ENCODE peak calls at places on chromosomes 5 and 9, in six cellular contexts. One of them, this sample, is unnamed. For H3K4me1, the result is how much of the 10 kb centered on the place peaks cover.

GRCh38 chr9:79988126-79988525 is 416.4 kb downstream of the TLE4 start:
- DNase-seq in gastrocnemius medialis: no peak
- DNase-seq in psoas muscle: no peak
- DNase-seq in pancreas: no peak
- DNase-seq in CD8-positive, alpha-beta T cell: no peak
- DNase-seq in tibial artery: no peak
- DNase-seq in this sample: no peak

GRCh38 chr5:131171276-131171815 is 602 bp downstream of the LYRM7 start:
- DNase-seq in CD8-positive, alpha-beta T cell: no peak
- DNase-seq in gastrocnemius medialis: no peak
- DNase-seq in pancreas: no peak
- DNase-seq in tibial artery: no peak
- DNase-seq in psoas muscle: no peak
- DNase-seq in this sample: no peak

GRCh38 chr5:77849308-77849900 is 73.3 kb upstream of the TBCA start:
- DNase-seq in pancreas: no peak
- DNase-seq in tibial artery: no peak
- DNase-seq in CD8-positive, alpha-beta T cell: no peak
- DNase-seq in gastrocnemius medialis: no peak
- DNase-seq in psoas muscle: no peak
- DNase-seq in this sample: no peak

GRCh38 chr5:72788851-72789505 is 27.5 kb upstream of the TNPO1 start:
- DNase-seq in CD8-positive, alpha-beta T cell: no peak
- DNase-seq in pancreas: no peak
- DNase-seq in gastrocnemius medialis: no peak
- DNase-seq in tibial artery: no peak
- DNase-seq in psoas muscle: no peak
- DNase-seq in this sample: no peak

GRCh38 chr5:139795074-139796001 is at the start of gene PSD2:
- DNase-seq in psoas muscle: no peak
- DNase-seq in pancreas: peak
- DNase-seq in CD8-positive, alpha-beta T cell: no peak
- DNase-seq in gastrocnemius medialis: no peak
- DNase-seq in tibial artery: no peak
- DNase-seq in this sample: no peak

GRCh38 chr5:176780071-176780850 is 30.1 kb upstream of the UNC5A start:
- DNase-seq in CD8-positive, alpha-beta T cell: no peak
- DNase-seq in pancreas: peak
- DNase-seq in tibial artery: no peak
- DNase-seq in psoas muscle: no peak
- DNase-seq in gastrocnemius medialis: no peak
- DNase-seq in this sample: peak

GRCh38 chr5:151222054-151222768 is 1.7 kb downstream of the CCDC69 start:
- DNase-seq in psoas muscle: peak
- DNase-seq in pancreas: peak
- DNase-seq in gastrocnemius medialis: peak
- DNase-seq in CD8-positive, alpha-beta T cell: no peak
- DNase-seq in tibial artery: no peak
- DNase-seq in this sample: no peak

GRCh38 chr9:107131108-107131799 is 151.8 kb upstream of the RAD23B start:
- DNase-seq in gastrocnemius medialis: peak
- DNase-seq in CD8-positive, alpha-beta T cell: no peak
- DNase-seq in pancreas: no peak
- DNase-seq in tibial artery: no peak
- DNase-seq in psoas muscle: no peak
- DNase-seq in this sample: no peak

GRCh38 chr5:154199671-154200220 is 9.2 kb downstream of the GALNT10 start:
- DNase-seq in tibial artery: no peak
- DNase-seq in CD8-positive, alpha-beta T cell: no peak
- DNase-seq in gastrocnemius medialis: no peak
- DNase-seq in pancreas: no peak
- DNase-seq in psoas muscle: no peak
- DNase-seq in this sample: no peak

GRCh38 chr9:122214507-122214906 is 14.2 kb downstream of the LHX6 start:
- DNase-seq in tibial artery: no peak
- DNase-seq in gastrocnemius medialis: no peak
- DNase-seq in pancreas: no peak
- DNase-seq in CD8-positive, alpha-beta T cell: no peak
- DNase-seq in psoas muscle: no peak
- DNase-seq in this sample: no peak
- H3K4me3 ChIP-seq in tibial artery: no peak
- H3K4me3 ChIP-seq in gastrocnemius medialis: no peak
- H3K4me3 ChIP-seq in pancreas: peak
- H3K4me3 ChIP-seq in CD8-positive, alpha-beta T cell: no peak
- H3K4me3 ChIP-seq in psoas muscle: peak
- H3K4me3 ChIP-seq in this sample: no peak

GRCh38 chr9:114592356-114592755 is 4.8 kb downstream of the ATP6V1G1 start:
- DNase-seq in pancreas: no peak
- DNase-seq in psoas muscle: no peak
- DNase-seq in tibial artery: no peak
- DNase-seq in CD8-positive, alpha-beta T cell: peak
- DNase-seq in gastrocnemius medialis: peak
- DNase-seq in this sample: no peak
- H3K4me1 ChIP-seq in pancreas: under half
- H3K4me1 ChIP-seq in psoas muscle: under half
- H3K4me1 ChIP-seq in tibial artery: under half
- H3K4me1 ChIP-seq in CD8-positive, alpha-beta T cell: under half
- H3K4me1 ChIP-seq in gastrocnemius medialis: half or more
- H3K4me1 ChIP-seq in this sample: under half

GRCh38 chr5:7534505-7534904 is 138.6 kb downstream of the ADCY2 start:
- DNase-seq in psoas muscle: no peak
- DNase-seq in tibial artery: no peak
- DNase-seq in gastrocnemius medialis: no peak
- DNase-seq in CD8-positive, alpha-beta T cell: no peak
- DNase-seq in pancreas: no peak
- DNase-seq in this sample: no peak

GRCh38 chr5:7533941-7534340 is 138.0 kb downstream of the ADCY2 start:
- DNase-seq in CD8-positive, alpha-beta T cell: no peak
- DNase-seq in tibial artery: no peak
- DNase-seq in gastrocnemius medialis: no peak
- DNase-seq in psoas muscle: no peak
- DNase-seq in pancreas: no peak
- DNase-seq in this sample: no peak

DNA sequence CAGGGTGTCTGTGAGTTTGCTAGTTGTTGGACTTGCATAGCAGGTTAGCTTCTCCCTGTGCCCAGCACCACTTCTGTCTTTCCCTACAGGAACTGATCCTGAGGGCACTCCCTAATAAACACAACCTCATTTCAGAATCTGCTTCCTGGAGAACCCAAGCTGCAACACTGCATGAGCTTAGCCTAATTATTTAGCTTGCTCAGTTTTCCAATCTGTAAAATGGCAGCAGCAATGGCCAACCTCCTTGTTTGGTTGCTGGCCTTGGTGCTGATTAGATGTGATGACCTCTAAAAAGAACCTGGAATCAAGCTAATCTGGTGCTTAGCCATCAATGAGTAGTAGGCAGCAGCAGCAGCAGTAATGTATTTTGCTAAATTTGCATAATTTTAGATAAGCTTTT is 133.9 kb downstream of the ADCY2 start:
- DNase-seq in gastrocnemius medialis: no peak
- DNase-seq in CD8-positive, alpha-beta T cell: no peak
- DNase-seq in tibial artery: no peak
- DNase-seq in pancreas: no peak
- DNase-seq in psoas muscle: no peak
- DNase-seq in this sample: no peak
- H3K4me3 ChIP-seq in gastrocnemius medialis: no peak
- H3K4me3 ChIP-seq in CD8-positive, alpha-beta T cell: no peak
- H3K4me3 ChIP-seq in tibial artery: no peak
- H3K4me3 ChIP-seq in pancreas: no peak
- H3K4me3 ChIP-seq in psoas muscle: no peak
- H3K4me3 ChIP-seq in this sample: no peak

DNA sequence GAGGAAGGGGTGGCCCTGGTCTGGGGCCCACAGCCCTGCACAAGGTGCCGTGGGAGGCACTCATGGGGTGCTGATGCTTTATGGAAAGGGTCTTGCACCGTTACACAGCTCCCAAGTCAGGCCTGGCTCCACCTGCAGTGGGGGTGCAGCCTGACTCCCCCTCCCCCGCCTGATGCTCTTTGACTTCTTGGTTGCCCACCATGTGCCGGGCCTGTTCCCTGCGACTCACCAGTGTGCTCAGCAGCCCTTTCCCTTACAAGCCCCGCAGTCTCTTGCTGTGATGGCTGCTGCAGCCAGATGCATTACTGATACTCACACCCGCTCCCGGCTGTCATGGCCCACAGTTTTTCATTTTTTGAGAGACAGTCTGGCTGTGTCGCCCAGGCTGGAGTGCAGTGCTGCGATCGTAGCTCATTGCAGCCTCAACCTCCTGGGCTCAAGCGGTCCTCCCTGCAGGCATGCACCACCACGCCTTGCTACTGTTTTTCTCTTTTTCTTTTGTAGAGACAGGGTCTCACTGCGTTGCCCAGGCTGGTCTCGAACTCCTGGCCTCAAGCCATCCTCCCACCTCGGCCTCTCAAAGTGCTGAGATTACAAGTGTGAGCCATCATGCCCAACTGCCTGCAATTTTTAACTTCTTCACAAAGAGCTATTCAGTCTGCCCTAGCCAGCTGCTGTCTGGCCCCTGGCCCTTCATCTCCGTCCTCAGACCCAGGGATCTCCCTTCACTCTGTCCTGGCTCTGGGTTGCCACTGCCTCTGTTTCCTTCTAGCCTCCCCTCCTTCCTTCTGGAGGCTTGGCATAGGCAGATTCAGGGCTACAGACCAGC is 109.5 kb downstream of the RXRA start:
- DNase-seq in CD8-positive, alpha-beta T cell: no peak
- DNase-seq in pancreas: no peak
- DNase-seq in gastrocnemius medialis: no peak
- DNase-seq in tibial artery: no peak
- DNase-seq in psoas muscle: no peak
- DNase-seq in this sample: no peak
- H3K4me1 ChIP-seq in CD8-positive, alpha-beta T cell: under half
- H3K4me1 ChIP-seq in pancreas: under half
- H3K4me1 ChIP-seq in gastrocnemius medialis: half or more
- H3K4me1 ChIP-seq in tibial artery: under half
- H3K4me1 ChIP-seq in psoas muscle: half or more
- H3K4me1 ChIP-seq in this sample: half or more

GRCh38 chr5:160048131-160048530 is 39.2 kb downstream of the TTC1 start:
- DNase-seq in tibial artery: peak
- DNase-seq in psoas muscle: peak
- DNase-seq in gastrocnemius medialis: peak
- DNase-seq in pancreas: no peak
- DNase-seq in CD8-positive, alpha-beta T cell: no peak
- DNase-seq in this sample: no peak

GRCh38 chr5:160049099-160049498 is 40.2 kb downstream of the TTC1 start:
- DNase-seq in tibial artery: no peak
- DNase-seq in pancreas: no peak
- DNase-seq in gastrocnemius medialis: no peak
- DNase-seq in psoas muscle: no peak
- DNase-seq in CD8-positive, alpha-beta T cell: no peak
- DNase-seq in this sample: no peak

GRCh38 chr5:160042674-160043073 is 33.7 kb downstream of the TTC1 start:
- DNase-seq in tibial artery: no peak
- DNase-seq in CD8-positive, alpha-beta T cell: no peak
- DNase-seq in psoas muscle: no peak
- DNase-seq in gastrocnemius medialis: no peak
- DNase-seq in pancreas: no peak
- DNase-seq in this sample: no peak

GRCh38 chr5:160047362-160047761 is 38.4 kb downstream of the TTC1 start:
- DNase-seq in psoas muscle: no peak
- DNase-seq in pancreas: no peak
- DNase-seq in gastrocnemius medialis: no peak
- DNase-seq in tibial artery: no peak
- DNase-seq in CD8-positive, alpha-beta T cell: no peak
- DNase-seq in this sample: no peak

DNA sequence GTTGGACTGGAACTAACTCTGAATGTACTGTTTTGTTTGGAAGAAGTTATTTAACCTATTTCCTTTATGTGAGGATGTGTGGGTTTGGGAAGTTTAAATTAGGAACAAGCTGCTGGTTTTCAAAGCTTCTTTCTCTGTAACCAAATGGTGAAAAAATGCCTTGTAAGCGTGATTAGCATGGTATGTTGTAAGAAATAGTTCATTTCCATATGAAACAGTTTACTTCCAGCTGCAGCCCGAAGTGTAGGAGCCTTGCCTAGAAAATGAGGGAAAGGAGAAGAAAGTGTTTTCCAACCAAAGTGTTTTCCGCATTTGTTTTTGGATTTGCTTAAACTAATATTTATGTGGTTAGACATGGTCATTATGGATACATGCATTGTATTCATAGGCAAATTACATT is 36.1 kb downstream of the TTC1 start:
- DNase-seq in CD8-positive, alpha-beta T cell: no peak
- DNase-seq in tibial artery: no peak
- DNase-seq in psoas muscle: no peak
- DNase-seq in pancreas: no peak
- DNase-seq in gastrocnemius medialis: no peak
- DNase-seq in this sample: no peak
- H3K4me3 ChIP-seq in CD8-positive, alpha-beta T cell: no peak
- H3K4me3 ChIP-seq in tibial artery: no peak
- H3K4me3 ChIP-seq in psoas muscle: no peak
- H3K4me3 ChIP-seq in pancreas: no peak
- H3K4me3 ChIP-seq in gastrocnemius medialis: no peak
- H3K4me3 ChIP-seq in this sample: no peak

This sample was measured in SJSA1.